ENCODE peak calls at places on chromosomes 11 and 22, in eight cellular contexts. L, D, H, T, W, Y, K and U are unnamed samples.

GRCh38 chr22:46139895-46140350 is 10.4 kb upstream of the PPARA start:
- DNase-seq in L (no peak), D (no peak), H (peak; percentile 81), T (peak; percentile 63), W (no peak), Y (no peak), K (no peak), U (no peak)

GRCh38 chr11:68009391-68010000 is 631 bp upstream of the ALDH3B1 start:
- DNase-seq in L (no peak), D (no peak), H (no peak), T (peak; percentile 47), W (peak; percentile 51), Y (peak; percentile 29), K (no peak), U (peak; percentile 75)

GRCh38 chr11:29962243-29962642 is 54.6 kb downstream of the KCNA4 start:
- DNase-seq in L (no peak), D (no peak), H (no peak), T (no peak), W (peak; percentile 3), Y (peak; percentile 64), K (no peak), U (peak; percentile 2)

GRCh38 chr11:131495417-131495816 is 125.0 kb downstream of the NTM start:
- DNase-seq in L (no peak), D (peak; percentile 47), H (peak; percentile 61), T (peak; percentile 80), W (no peak), Y (no peak), K (no peak), U (no peak)

GRCh38 chr22:45837507-45837906 is 139.5 kb downstream of the WNT7B start:
- DNase-seq in L (no peak), D (no peak), H (no peak), T (no peak), W (no peak), Y (no peak), K (no peak), U (no peak)

GRCh38 chr22:38890377-38890776 is 18.4 kb upstream of the CBX6 start:
- DNase-seq in L (no peak), D (no peak), H (no peak), T (no peak), W (no peak), Y (no peak), K (no peak), U (no peak)

GRCh38 chr11:108901359-108901758 is 236.5 kb downstream of the DDX10 start:
- DNase-seq in L (no peak), D (no peak), H (no peak), T (no peak), W (no peak), Y (no peak), K (no peak), U (no peak)

GRCh38 chr11:65912840-65913239 is 6.0 kb downstream of the C11orf68 start:
- DNase-seq in L (no peak), D (no peak), H (no peak), T (no peak), W (peak; percentile 34), Y (no peak), K (no peak), U (peak; percentile 93)

GRCh38 chr22:39984750-39985149 is 10.0 kb upstream of the FAM83F start:
- DNase-seq in L (no peak), D (no peak), H (no peak), T (no peak), W (no peak), Y (no peak), K (no peak), U (no peak)

GRCh38 chr22:36155702-36156101 is 4.9 kb downstream of the APOL3 start:
- DNase-seq in L (no peak), D (no peak), H (peak; percentile 65), T (peak; percentile 82), W (peak; percentile 52), Y (no peak), K (no peak), U (no peak)

GRCh38 chr11:78100276-78101040 is 20.8 kb upstream of the NDUFC2 start:
- DNase-seq in L (peak; percentile 98), D (no peak), H (no peak), T (no peak), W (no peak), Y (no peak), K (no peak), U (no peak)